ENCODE peak calls at places on chromosomes 3 and 15, in ten cellular contexts. W is NCI-H748 treated with DMSO at 0.1 percent for 48 hours; N is T follicular helper cell; M is SK-MEL-5; I is NCI-H1930; U is activated effector memory CD4-positive, alpha-beta T cell treated with anti-CD3 and anti-CD28 coated beads, Interleukin-2, amount 50 U/mL, for 16 hours; H is activated gamma-delta T cell treated with anti-CD3 and anti-CD28 coated beads, Interleukin-2, amount 50 U/mL, for 16 hours; O is NCI-H2171; A is stomach; F is ACHN. K is an unnamed sample.

GRCh38 chr3:10284496-10284895 is 8.3 kb downstream of the GHRL start:
- DNase-seq in W (no peak), N (peak), M (no peak), I (no peak), U (peak), H (no peak), O (no peak), A (no peak), F (no peak), K (no peak)

GRCh38 chr3:125403789-125404188 is 28.7 kb upstream of the ZNF148 start:
- DNase-seq in W (no peak), N (no peak), M (no peak), I (no peak), U (no peak), H (no peak), O (no peak), A (no peak), F (peak), K (no peak)

GRCh38 chr3:173957646-173958045 is 560.1 kb downstream of the NLGN1 start:
- DNase-seq in W (no peak), N (no peak), M (no peak), I (no peak), U (no peak), H (no peak), O (no peak), A (no peak), F (no peak), K (no peak)

GRCh38 chr3:18124501-18124900 is 300.6 kb downstream of the SATB1 start:
- DNase-seq in W (peak), N (no peak), M (no peak), I (no peak), U (no peak), H (no peak), O (peak), A (no peak), F (peak), K (peak)

GRCh38 chr15:74816624-74817369 is 4.2 kb downstream of the LMAN1L start:
- DNase-seq in W (no peak), N (no peak), M (no peak), I (no peak), U (no peak), H (no peak), O (no peak), A (no peak), F (no peak), K (no peak)

GRCh38 chr15:57861805-57862586 is 155.5 kb downstream of the POLR2M start:
- DNase-seq in W (no peak), N (no peak), M (peak), I (no peak), U (no peak), H (no peak), O (no peak), A (no peak), F (no peak), K (peak)

GRCh38 chr3:89419647-89420141 is 312.3 kb downstream of the EPHA3 start:
- DNase-seq in W (no peak), N (no peak), M (no peak), I (no peak), U (no peak), H (no peak), O (no peak), A (no peak), F (no peak), K (no peak)

GRCh38 chr15:31081568-31082250 is 19.8 kb downstream of the TRPM1 start:
- DNase-seq in W (no peak), N (no peak), M (peak), I (no peak), U (no peak), H (no peak), O (no peak), A (peak), F (peak), K (peak)

GRCh38 chr3:71064976-71065763 is 518.4 kb downstream of the FOXP1 start:
- DNase-seq in W (peak), N (peak), M (no peak), I (no peak), U (peak), H (peak), O (no peak), A (peak), F (peak), K (peak)

GRCh38 chr15:85496551-85497545 is 116.4 kb downstream of the AKAP13 start:
- DNase-seq in W (no peak), N (no peak), M (no peak), I (no peak), U (no peak), H (no peak), O (no peak), A (peak), F (no peak), K (no peak)

GRCh38 chr3:58341376-58341775 is 8.7 kb downstream of the PXK start:
- DNase-seq in W (no peak), N (no peak), M (no peak), I (no peak), U (no peak), H (no peak), O (no peak), A (no peak), F (no peak), K (no peak)

GRCh38 chr3:135771760-135772159 is 193.8 kb upstream of the PPP2R3A start:
- DNase-seq in W (peak), N (no peak), M (no peak), I (no peak), U (no peak), H (no peak), O (no peak), A (no peak), F (no peak), K (no peak)

GRCh38 chr3:29065211-29065785 is 215.6 kb upstream of the RBMS3 start:
- DNase-seq in W (peak), N (no peak), M (peak), I (no peak), U (no peak), H (no peak), O (peak), A (peak), F (peak), K (peak)

GRCh38 chr15:90839187-90840071 is 29.0 kb upstream of the FURIN start:
- DNase-seq in W (no peak), N (no peak), M (no peak), I (no peak), U (no peak), H (no peak), O (no peak), A (peak), F (no peak), K (no peak)

GRCh38 chr15:46786886-46787285 is 930.4 kb upstream of the SEMA6D start:
- DNase-seq in W (peak), N (no peak), M (peak), I (no peak), U (no peak), H (no peak), O (peak), A (no peak), F (no peak), K (no peak)

GRCh38 chr3:195001961-195002861 is 268.7 kb downstream of the XXYLT1 start:
- DNase-seq in W (peak), N (no peak), M (peak), I (peak), U (no peak), H (no peak), O (peak), A (peak), F (peak), K (peak)

GRCh38 chr3:156811092-156811862 is 14.9 kb upstream of the LEKR1 start:
- DNase-seq in W (no peak), N (no peak), M (no peak), I (no peak), U (no peak), H (no peak), O (no peak), A (no peak), F (no peak), K (peak)

GRCh38 chr15:40238481-40238926 is 359 bp upstream of the PAK6 start:
- DNase-seq in W (no peak), N (no peak), M (no peak), I (no peak), U (no peak), H (no peak), O (no peak), A (peak), F (no peak), K (no peak)

GRCh38 chr3:140500473-140500872 is 177.4 kb upstream of the TRIM42 start:
- DNase-seq in W (no peak), N (no peak), M (no peak), I (no peak), U (no peak), H (no peak), O (no peak), A (no peak), F (no peak), K (no peak)

GRCh38 chr3:183446838-183447205 is 18.4 kb upstream of the MCF2L2 start:
- DNase-seq in W (no peak), N (no peak), M (no peak), I (no peak), U (no peak), H (no peak), O (no peak), A (no peak), F (no peak), K (no peak)

GRCh38 chr3:193572426-193572908 is 17.8 kb upstream of the ATP13A4 start:
- DNase-seq in W (peak), N (peak), M (peak), I (no peak), U (peak), H (peak), O (peak), A (peak), F (peak), K (peak)

GRCh38 chr15:39108021-39108420 is 472.9 kb upstream of the THBS1 start:
- DNase-seq in W (no peak), N (no peak), M (no peak), I (no peak), U (no peak), H (no peak), O (no peak), A (no peak), F (no peak), K (no peak)

GRCh38 chr3:177448987-177449975 is 252.0 kb upstream of the TBL1XR1 start:
- DNase-seq in W (no peak), N (no peak), M (peak), I (no peak), U (peak), H (no peak), O (no peak), A (no peak), F (no peak), K (peak)

GRCh38 chr15:58228708-58229107 is 90.5 kb downstream of the AQP9 start:
- DNase-seq in W (no peak), N (no peak), M (peak), I (no peak), U (no peak), H (no peak), O (no peak), A (no peak), F (peak), K (no peak)

GRCh38 chr15:51751687-51752683 is 588 bp downstream of the TMOD2 start:
- DNase-seq in W (peak), N (no peak), M (no peak), I (no peak), U (peak), H (no peak), O (peak), A (peak), F (no peak), K (peak)

GRCh38 chr15:57720861-57721260 is 14.3 kb downstream of the POLR2M start:
- DNase-seq in W (no peak), N (no peak), M (no peak), I (no peak), U (no peak), H (no peak), O (no peak), A (no peak), F (no peak), K (no peak)

GRCh38 chr3:154981201-154981600 is 98.9 kb upstream of the MME start:
- DNase-seq in W (no peak), N (no peak), M (no peak), I (no peak), U (no peak), H (no peak), O (no peak), A (no peak), F (no peak), K (no peak)

GRCh38 chr3:144501419-144501818 is 529.8 kb downstream of the DIPK2A start:
- DNase-seq in W (no peak), N (no peak), M (no peak), I (no peak), U (no peak), H (no peak), O (no peak), A (no peak), F (no peak), K (no peak)

GRCh38 chr3:72791132-72791531 is 57.1 kb downstream of the SHQ1 start:
- DNase-seq in W (peak), N (no peak), M (no peak), I (no peak), U (no peak), H (no peak), O (peak), A (no peak), F (no peak), K (no peak)